ENCODE peak calls at places on chromosomes 2 and 18, in ten cellular contexts. One of them, this sample, is unnamed.

GRCh38 chr2:50975546-50975945 is 56.4 kb downstream of the NRXN1 start:
- DNase-seq in heart right ventricle: no peak
- DNase-seq in PC-3: no peak
- DNase-seq in mesothelial cell of epicardium: no peak
- DNase-seq in sigmoid colon: no peak
- DNase-seq in fibroblast of the aortic adventitia: no peak
- DNase-seq in GM06990: no peak
- DNase-seq in GM20000: no peak
- DNase-seq in NB4: no peak
- DNase-seq in B cell: no peak
- DNase-seq in this sample: no peak

GRCh38 chr2:232207174-232207573 is 171.4 kb upstream of the ALPP start:
- DNase-seq in heart right ventricle: no peak
- DNase-seq in PC-3: no peak
- DNase-seq in mesothelial cell of epicardium: no peak
- DNase-seq in sigmoid colon: no peak
- DNase-seq in fibroblast of the aortic adventitia: peak
- DNase-seq in GM06990: no peak
- DNase-seq in GM20000: no peak
- DNase-seq in NB4: no peak
- DNase-seq in B cell: no peak
- DNase-seq in this sample: no peak

GRCh38 chr2:181106789-181107418 is 126.5 kb downstream of the UBE2E3 start:
- DNase-seq in heart right ventricle: no peak
- DNase-seq in PC-3: peak
- DNase-seq in mesothelial cell of epicardium: no peak
- DNase-seq in sigmoid colon: no peak
- DNase-seq in fibroblast of the aortic adventitia: peak
- DNase-seq in GM06990: peak
- DNase-seq in GM20000: peak
- DNase-seq in NB4: peak
- DNase-seq in B cell: no peak
- DNase-seq in this sample: no peak

GRCh38 chr2:43225093-43225787 is 1.2 kb downstream of the ZFP36L2 start:
- DNase-seq in heart right ventricle: peak
- DNase-seq in PC-3: peak
- DNase-seq in mesothelial cell of epicardium: peak
- DNase-seq in sigmoid colon: peak
- DNase-seq in fibroblast of the aortic adventitia: peak
- DNase-seq in GM06990: peak
- DNase-seq in GM20000: peak
- DNase-seq in NB4: peak
- DNase-seq in B cell: peak
- DNase-seq in this sample: peak

GRCh38 chr18:50853863-50854271 is 25.1 kb upstream of the ME2 start:
- DNase-seq in heart right ventricle: no peak
- DNase-seq in PC-3: peak
- DNase-seq in mesothelial cell of epicardium: no peak
- DNase-seq in sigmoid colon: peak
- DNase-seq in fibroblast of the aortic adventitia: peak
- DNase-seq in GM06990: no peak
- DNase-seq in GM20000: no peak
- DNase-seq in NB4: peak
- DNase-seq in B cell: no peak
- DNase-seq in this sample: no peak

GRCh38 chr2:216572582-216573578 is 60.3 kb upstream of the IGFBP2 start:
- DNase-seq in heart right ventricle: peak
- DNase-seq in PC-3: no peak
- DNase-seq in mesothelial cell of epicardium: no peak
- DNase-seq in sigmoid colon: peak
- DNase-seq in fibroblast of the aortic adventitia: peak
- DNase-seq in GM06990: no peak
- DNase-seq in GM20000: no peak
- DNase-seq in NB4: no peak
- DNase-seq in B cell: no peak
- DNase-seq in this sample: no peak

GRCh38 chr18:47931707-47932103 is 1.2 kb upstream of the SMAD2 start:
- DNase-seq in heart right ventricle: peak
- DNase-seq in PC-3: no peak
- DNase-seq in mesothelial cell of epicardium: no peak
- DNase-seq in sigmoid colon: no peak
- DNase-seq in fibroblast of the aortic adventitia: no peak
- DNase-seq in GM06990: no peak
- DNase-seq in GM20000: peak
- DNase-seq in NB4: peak
- DNase-seq in B cell: no peak
- DNase-seq in this sample: no peak

GRCh38 chr2:231355802-231356473 is 39.6 kb upstream of the B3GNT7 start:
- DNase-seq in heart right ventricle: no peak
- DNase-seq in PC-3: no peak
- DNase-seq in mesothelial cell of epicardium: no peak
- DNase-seq in sigmoid colon: peak
- DNase-seq in fibroblast of the aortic adventitia: peak
- DNase-seq in GM06990: no peak
- DNase-seq in GM20000: no peak
- DNase-seq in NB4: no peak
- DNase-seq in B cell: no peak
- DNase-seq in this sample: no peak

GRCh38 chr18:30489890-30490643 is 552.5 kb downstream of the DSC3 start:
- DNase-seq in heart right ventricle: no peak
- DNase-seq in PC-3: no peak
- DNase-seq in mesothelial cell of epicardium: no peak
- DNase-seq in sigmoid colon: no peak
- DNase-seq in fibroblast of the aortic adventitia: no peak
- DNase-seq in GM06990: no peak
- DNase-seq in GM20000: no peak
- DNase-seq in NB4: no peak
- DNase-seq in B cell: no peak
- DNase-seq in this sample: no peak

GRCh38 chr2:67938053-67938452 is 124.8 kb downstream of the C1D start:
- DNase-seq in heart right ventricle: no peak
- DNase-seq in PC-3: no peak
- DNase-seq in mesothelial cell of epicardium: no peak
- DNase-seq in sigmoid colon: no peak
- DNase-seq in fibroblast of the aortic adventitia: no peak
- DNase-seq in GM06990: no peak
- DNase-seq in GM20000: no peak
- DNase-seq in NB4: no peak
- DNase-seq in B cell: no peak
- DNase-seq in this sample: no peak

GRCh38 chr18:49335677-49336076 is 124.8 kb downstream of the DYM start:
- DNase-seq in heart right ventricle: no peak
- DNase-seq in PC-3: no peak
- DNase-seq in mesothelial cell of epicardium: no peak
- DNase-seq in sigmoid colon: no peak
- DNase-seq in fibroblast of the aortic adventitia: no peak
- DNase-seq in GM06990: no peak
- DNase-seq in GM20000: no peak
- DNase-seq in NB4: peak
- DNase-seq in B cell: peak
- DNase-seq in this sample: no peak

DNA sequence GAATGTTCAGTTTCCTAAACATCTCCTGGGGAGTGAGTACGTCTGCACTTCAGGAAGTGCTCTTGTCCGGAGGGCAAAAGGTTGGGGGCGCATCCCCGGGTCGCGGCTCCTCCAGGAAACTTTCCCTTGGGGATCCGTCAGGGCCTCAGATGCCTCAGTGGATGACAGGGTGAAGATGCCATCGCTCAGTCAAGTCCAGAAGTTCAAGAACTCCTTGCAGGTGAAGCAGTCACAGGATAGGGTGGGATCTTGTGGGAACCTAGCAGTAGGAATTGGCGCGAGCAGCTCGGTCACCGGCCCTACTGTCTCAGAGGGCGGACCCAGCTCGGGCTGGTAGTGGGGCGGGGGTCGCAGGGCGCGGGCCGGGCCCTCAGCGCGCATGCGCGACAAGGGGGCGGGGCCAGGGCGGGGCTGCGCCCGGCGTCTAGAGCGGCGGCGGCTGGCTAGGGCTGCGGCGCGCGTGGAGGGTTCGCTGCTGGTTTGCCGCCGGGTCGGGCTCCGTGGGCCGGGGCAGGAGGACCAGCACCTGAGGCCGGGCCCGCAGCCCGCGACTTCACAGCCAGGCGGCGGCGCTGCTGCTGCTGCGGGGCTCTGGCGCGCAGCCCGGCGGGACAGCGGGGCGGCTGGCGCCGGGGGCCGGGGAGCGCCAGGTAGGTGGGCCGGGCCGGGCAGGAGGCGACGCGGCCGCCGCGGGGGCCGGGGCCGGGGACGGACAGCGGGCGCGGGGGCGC is at the start of gene INPP4A:
- DNase-seq in heart right ventricle: peak
- DNase-seq in PC-3: peak
- DNase-seq in mesothelial cell of epicardium: peak
- DNase-seq in sigmoid colon: peak
- DNase-seq in fibroblast of the aortic adventitia: peak
- DNase-seq in GM06990: peak
- DNase-seq in GM20000: peak
- DNase-seq in NB4: peak
- DNase-seq in B cell: peak
- DNase-seq in this sample: peak
- TF ChIP-seq CTCF in heart right ventricle: peak
- TF ChIP-seq CTCF in PC-3: no peak
- TF ChIP-seq CTCF in mesothelial cell of epicardium: no peak
- TF ChIP-seq CTCF in sigmoid colon: no peak
- TF ChIP-seq CTCF in fibroblast of the aortic adventitia: no peak
- TF ChIP-seq CTCF in GM06990: no peak
- TF ChIP-seq CTCF in GM20000: peak
- TF ChIP-seq CTCF in NB4: no peak
- TF ChIP-seq CTCF in B cell: peak
- TF ChIP-seq CTCF in this sample: no peak

GRCh38 chr2:127479219-127479825 is 47.0 kb downstream of the IWS1 start:
- DNase-seq in heart right ventricle: no peak
- DNase-seq in PC-3: peak
- DNase-seq in mesothelial cell of epicardium: no peak
- DNase-seq in sigmoid colon: no peak
- DNase-seq in fibroblast of the aortic adventitia: peak
- DNase-seq in GM06990: peak
- DNase-seq in GM20000: peak
- DNase-seq in NB4: peak
- DNase-seq in B cell: peak
- DNase-seq in this sample: no peak
- TF ChIP-seq CTCF in heart right ventricle: peak
- TF ChIP-seq CTCF in PC-3: peak
- TF ChIP-seq CTCF in mesothelial cell of epicardium: peak
- TF ChIP-seq CTCF in sigmoid colon: peak
- TF ChIP-seq CTCF in fibroblast of the aortic adventitia: peak
- TF ChIP-seq CTCF in GM06990: peak
- TF ChIP-seq CTCF in GM20000: peak
- TF ChIP-seq CTCF in NB4: peak
- TF ChIP-seq CTCF in B cell: peak
- TF ChIP-seq CTCF in this sample: peak

DNA sequence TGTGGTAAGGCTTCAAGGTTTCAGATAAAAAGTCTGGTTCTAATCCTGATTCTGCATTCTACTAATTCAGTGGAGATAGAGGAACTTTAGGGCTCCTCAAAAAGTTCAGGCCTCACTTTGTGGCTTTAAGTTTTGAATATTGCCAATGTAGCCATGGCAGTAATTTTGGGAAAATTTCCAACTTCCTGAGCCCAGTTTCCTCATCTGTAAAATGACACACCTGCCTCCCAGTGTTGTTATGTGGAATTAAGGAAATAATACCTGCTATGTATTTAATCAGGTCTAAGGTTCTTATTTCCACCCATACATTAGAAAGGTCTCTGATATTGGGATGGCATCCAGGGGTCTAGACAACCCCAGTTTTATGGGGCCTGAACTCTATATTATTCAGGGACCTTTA is 147.5 kb upstream of the ITGA6 start:
- DNase-seq in heart right ventricle: no peak
- DNase-seq in PC-3: peak
- DNase-seq in mesothelial cell of epicardium: no peak
- DNase-seq in sigmoid colon: no peak
- DNase-seq in fibroblast of the aortic adventitia: no peak
- DNase-seq in GM06990: no peak
- DNase-seq in GM20000: no peak
- DNase-seq in NB4: no peak
- DNase-seq in B cell: no peak
- DNase-seq in this sample: no peak
- TF ChIP-seq CTCF in heart right ventricle: no peak
- TF ChIP-seq CTCF in PC-3: peak
- TF ChIP-seq CTCF in mesothelial cell of epicardium: no peak
- TF ChIP-seq CTCF in sigmoid colon: no peak
- TF ChIP-seq CTCF in fibroblast of the aortic adventitia: no peak
- TF ChIP-seq CTCF in GM06990: no peak
- TF ChIP-seq CTCF in GM20000: no peak
- TF ChIP-seq CTCF in NB4: no peak
- TF ChIP-seq CTCF in B cell: no peak
- TF ChIP-seq CTCF in this sample: no peak

DNA sequence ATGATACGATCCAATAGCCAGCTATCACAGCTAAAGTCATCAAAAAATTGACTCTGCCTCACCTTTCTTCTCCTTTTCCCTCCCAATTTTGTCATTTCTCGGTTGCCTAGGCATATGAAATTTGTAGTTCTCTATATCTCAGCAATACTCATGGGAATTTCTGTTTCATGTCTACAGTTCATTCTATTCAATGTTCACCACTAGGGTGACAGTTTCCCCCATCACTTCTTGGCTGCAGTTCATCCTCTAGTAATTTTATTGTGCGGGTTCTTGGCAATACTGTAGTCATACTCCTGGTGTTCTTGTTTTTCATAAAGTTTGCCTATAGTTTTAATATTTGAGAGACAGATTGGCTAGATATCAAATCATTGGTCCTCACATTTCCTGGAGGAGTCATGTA is 872.2 kb upstream of the ID2 start:
- DNase-seq in heart right ventricle: no peak
- DNase-seq in PC-3: no peak
- DNase-seq in mesothelial cell of epicardium: no peak
- DNase-seq in sigmoid colon: no peak
- DNase-seq in fibroblast of the aortic adventitia: no peak
- DNase-seq in GM06990: no peak
- DNase-seq in GM20000: no peak
- DNase-seq in NB4: peak
- DNase-seq in B cell: no peak
- DNase-seq in this sample: no peak
- TF ChIP-seq CTCF in heart right ventricle: no peak
- TF ChIP-seq CTCF in PC-3: peak
- TF ChIP-seq CTCF in mesothelial cell of epicardium: no peak
- TF ChIP-seq CTCF in sigmoid colon: no peak
- TF ChIP-seq CTCF in fibroblast of the aortic adventitia: no peak
- TF ChIP-seq CTCF in GM06990: no peak
- TF ChIP-seq CTCF in GM20000: no peak
- TF ChIP-seq CTCF in NB4: peak
- TF ChIP-seq CTCF in B cell: no peak
- TF ChIP-seq CTCF in this sample: no peak

GRCh38 chr18:12463191-12463590 is 55.5 kb downstream of the PRELID3A start:
- DNase-seq in heart right ventricle: no peak
- DNase-seq in PC-3: no peak
- DNase-seq in mesothelial cell of epicardium: no peak
- DNase-seq in sigmoid colon: no peak
- DNase-seq in fibroblast of the aortic adventitia: no peak
- DNase-seq in GM06990: no peak
- DNase-seq in GM20000: no peak
- DNase-seq in NB4: no peak
- DNase-seq in B cell: no peak
- DNase-seq in this sample: no peak

GRCh38 chr18:12470382-12471090 is 62.8 kb downstream of the PRELID3A start:
- DNase-seq in heart right ventricle: no peak
- DNase-seq in PC-3: no peak
- DNase-seq in mesothelial cell of epicardium: no peak
- DNase-seq in sigmoid colon: no peak
- DNase-seq in fibroblast of the aortic adventitia: peak
- DNase-seq in GM06990: no peak
- DNase-seq in GM20000: no peak
- DNase-seq in NB4: no peak
- DNase-seq in B cell: no peak
- DNase-seq in this sample: no peak

GRCh38 chr18:12468458-12468857 is 60.7 kb downstream of the PRELID3A start:
- DNase-seq in heart right ventricle: no peak
- DNase-seq in PC-3: no peak
- DNase-seq in mesothelial cell of epicardium: no peak
- DNase-seq in sigmoid colon: no peak
- DNase-seq in fibroblast of the aortic adventitia: no peak
- DNase-seq in GM06990: no peak
- DNase-seq in GM20000: no peak
- DNase-seq in NB4: no peak
- DNase-seq in B cell: no peak
- DNase-seq in this sample: no peak
- TF ChIP-seq CTCF in heart right ventricle: no peak
- TF ChIP-seq CTCF in PC-3: no peak
- TF ChIP-seq CTCF in mesothelial cell of epicardium: no peak
- TF ChIP-seq CTCF in sigmoid colon: no peak
- TF ChIP-seq CTCF in fibroblast of the aortic adventitia: no peak
- TF ChIP-seq CTCF in GM06990: no peak
- TF ChIP-seq CTCF in GM20000: no peak
- TF ChIP-seq CTCF in NB4: no peak
- TF ChIP-seq CTCF in B cell: no peak
- TF ChIP-seq CTCF in this sample: no peak

This sample was measured in natural killer cell.